ENCODE peak calls at places on chromosome 7, in ten cellular contexts. I is neural progenitor cell; O is GM06990; X is naive thymus-derived CD4-positive, alpha-beta T cell; J is IMR-90; L is tibial artery; T is SJSA1; D is aorta; R is GM23248; K is brain microvascular endothelial cell. H is an unnamed sample.

GRCh38 chr7:25786958-25787730 is 364.9 kb upstream of the NFE2L3 start:
- DNase-seq in J (no peak), L (no peak), K (no peak), D (no peak), O (no peak), T (no peak), X (no peak), I (no peak), R (no peak), H (no peak)

GRCh38 chr7:71497233-71497946 is 365.4 kb downstream of the GALNT17 start:
- DNase-seq in T (no peak), L (peak; percentile 55), O (no peak), J (no peak), D (peak; percentile 52), I (no peak), K (no peak), R (no peak), X (no peak), H (no peak)

GRCh38 chr7:45182856-45183710 is 25.5 kb downstream of the RAMP3 start:
- DNase-seq in X (no peak), K (no peak), J (no peak), I (no peak), T (peak; percentile 27), D (no peak), O (no peak), L (no peak), R (no peak), H (peak; percentile 77)

GRCh38 chr7:29511337-29511736 is 52.3 kb upstream of the PRR15 start:
- DNase-seq in J (no peak), X (no peak), O (no peak), I (no peak), K (no peak), L (no peak), D (no peak), R (no peak), T (no peak), H (no peak)

GRCh38 chr7:29866490-29866930 is 60.2 kb downstream of the WIPF3 start:
- DNase-seq in T (no peak), I (no peak), D (peak; percentile 84), O (no peak), R (peak; percentile 72), J (peak; percentile 6), X (no peak), K (peak; percentile 39), L (peak; percentile 76), H (no peak)

GRCh38 chr7:44059219-44060090 is 5.9 kb downstream of the PGAM2 start:
- DNase-seq in L (peak; percentile 16), D (peak; percentile 44), O (no peak), K (no peak), R (no peak), I (no peak), T (no peak), J (no peak), X (no peak), H (no peak)

GRCh38 chr7:153370092-153370491 is 610.5 kb downstream of the ACTR3B start:
- DNase-seq in O (no peak), X (no peak), D (no peak), K (no peak), I (peak; percentile 43), T (no peak), R (no peak), L (no peak), J (no peak), H (no peak)

GRCh38 chr7:133645870-133646492 is 393.1 kb downstream of the EXOC4 start:
- DNase-seq in R (peak; percentile 74), J (peak; percentile 49), O (no peak), I (no peak), T (no peak), X (no peak), D (no peak), K (no peak), L (no peak), H (no peak)

DNA sequence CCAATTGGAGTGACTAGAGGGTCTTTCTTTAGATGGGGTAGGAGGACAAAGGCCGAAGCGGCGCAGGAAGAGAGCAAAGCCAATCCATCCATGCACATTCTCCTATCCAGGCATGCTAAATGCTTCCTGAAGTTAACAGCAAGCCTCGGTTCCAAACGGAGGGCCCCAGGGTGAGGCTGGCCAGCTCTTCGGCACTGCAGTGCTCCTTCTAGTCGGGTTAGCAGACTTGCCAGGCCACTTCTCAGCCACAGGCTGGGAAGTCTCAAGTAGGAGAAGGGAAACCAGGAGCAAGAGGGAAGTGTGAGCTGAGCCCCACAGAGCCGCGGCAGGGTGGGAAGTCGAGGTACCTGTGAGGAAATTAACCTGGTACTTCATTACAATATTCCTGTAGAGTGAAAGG is 253.8 kb upstream of the INHBA start:
- DNase-seq in X (no peak), J (no peak), L (no peak), K (no peak), O (no peak), T (no peak), D (no peak), R (peak; percentile 29), I (peak; percentile 7), H (no peak)
- H3K27me3 ChIP-seq in X (no peaks in the 10 kb centered on the region), J (no peaks in the 10 kb centered on the region), L (no peaks in the 10 kb centered on the region), K (no peaks in the 10 kb centered on the region), O (no peaks in the 10 kb centered on the region), T (no peaks in the 10 kb centered on the region), D (no peaks in the 10 kb centered on the region), R (no peaks in the 10 kb centered on the region), I (no peaks in the 10 kb centered on the region), H (no peaks in the 10 kb centered on the region)

GRCh38 chr7:995571-995970 is 12.6 kb downstream of the CYP2W1 start:
- DNase-seq in X (no peak), R (no peak), L (no peak), T (no peak), K (no peak), I (no peak), D (no peak), J (no peak), O (no peak), H (no peak)

GRCh38 chr7:997404-998395 is 14.7 kb downstream of the CYP2W1 start:
- DNase-seq in I (peak; percentile 53), D (no peak), T (peak; percentile 75), L (no peak), J (no peak), X (no peak), O (no peak), R (no peak), K (no peak), H (no peak)

GRCh38 chr7:994592-995308 is 11.8 kb downstream of the CYP2W1 start:
- DNase-seq in D (no peak), O (no peak), I (no peak), L (no peak), R (no peak), X (no peak), T (no peak), J (no peak), K (no peak), H (no peak)

GRCh38 chr7:999149-999883 is 16.3 kb downstream of the CYP2W1 start:
- DNase-seq in K (no peak), J (no peak), X (no peak), L (no peak), O (no peak), T (no peak), D (no peak), R (no peak), I (no peak), H (no peak)

DNA sequence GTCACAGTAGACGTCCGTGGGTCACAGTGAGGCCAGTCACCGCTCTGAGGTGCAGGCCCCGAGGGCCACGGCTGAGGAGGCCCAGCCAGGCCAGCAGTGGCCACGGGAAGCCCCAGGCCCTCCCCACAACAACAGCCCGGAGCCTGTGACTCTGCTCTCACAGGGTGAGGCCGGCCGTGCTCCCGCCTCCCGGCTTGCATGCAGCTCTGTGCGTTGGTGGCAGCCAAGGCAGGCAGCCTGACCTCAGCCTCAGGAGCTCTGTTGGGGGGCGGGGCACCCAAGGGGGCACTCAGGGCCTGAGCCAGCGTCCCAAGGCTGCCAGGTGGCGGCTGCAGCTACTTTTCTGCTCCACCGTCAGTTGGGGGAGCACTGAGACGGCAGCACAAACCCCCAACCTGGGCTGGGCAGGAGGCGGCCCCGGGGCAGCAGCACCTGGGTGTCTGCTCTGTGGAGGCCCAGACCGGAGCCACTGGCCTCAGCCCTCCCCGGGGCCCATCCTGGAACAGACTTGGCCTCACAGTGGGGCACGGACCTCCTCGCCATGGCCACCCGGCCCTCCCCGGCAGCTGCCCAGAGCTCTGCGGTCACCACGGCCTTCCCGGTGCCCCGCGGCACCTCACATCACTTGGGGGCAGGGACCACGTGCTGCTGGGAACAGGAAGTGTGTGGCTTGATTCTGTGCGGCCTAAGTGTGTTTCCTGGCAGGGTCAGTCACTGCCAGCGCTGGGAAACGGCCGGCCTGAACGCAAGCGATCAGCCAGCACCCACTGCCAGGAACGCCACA is 13.3 kb downstream of the CYP2W1 start:
- DNase-seq in K (no peak), T (no peak), J (no peak), L (no peak), R (no peak), O (no peak), I (no peak), D (no peak), X (no peak), H (no peak)
- H3K27me3 ChIP-seq in K (no peaks in the 10 kb centered on the region), T (no peaks in the 10 kb centered on the region), J (no peaks in the 10 kb centered on the region), L (peaks cover 15% of the 10 kb centered on the region), R (no peaks in the 10 kb centered on the region), O (no peaks in the 10 kb centered on the region), I (no peaks in the 10 kb centered on the region), D (no peaks in the 10 kb centered on the region), X (no peaks in the 10 kb centered on the region), H (no peaks in the 10 kb centered on the region)

GRCh38 chr7:55690-56248 is 136.6 kb upstream of the FAM20C start:
- DNase-seq in O (no peak), R (no peak), I (no peak), D (peak; percentile 10), K (no peak), X (no peak), J (no peak), L (no peak), T (no peak), H (no peak)
- H3K27me3 ChIP-seq in O (no peaks in the 10 kb centered on the region), R (peaks cover 9% of the 10 kb centered on the region), I (no peaks in the 10 kb centered on the region), D (no peaks in the 10 kb centered on the region), K (no peaks in the 10 kb centered on the region), X (no peaks in the 10 kb centered on the region), J (peaks cover 42% of the 10 kb centered on the region), L (peaks cover 5% of the 10 kb centered on the region), T (no peaks in the 10 kb centered on the region), H (no peaks in the 10 kb centered on the region)

GRCh38 chr7:23473848-23474097 is 3.5 kb upstream of the IGF2BP3 start:
- DNase-seq in T (peak; percentile 59), O (no peak), J (no peak), R (no peak), D (no peak), K (no peak), X (no peak), L (no peak), I (peak; percentile 76), H (no peak)

GRCh38 chr7:23472556-23472955 is 2.3 kb upstream of the IGF2BP3 start:
- DNase-seq in K (no peak), X (no peak), O (no peak), J (no peak), L (no peak), D (no peak), I (no peak), T (no peak), R (no peak), H (no peak)

GRCh38 chr7:23474098-23474828 is 4.0 kb upstream of the IGF2BP3 start:
- DNase-seq in T (peak; percentile 99), O (peak; percentile 98), J (peak; percentile 95), I (peak; percentile 99), L (peak; percentile 47), K (peak; percentile 95), R (peak; percentile 99), D (peak; percentile 84), X (peak; percentile 27), H (no peak)

GRCh38 chr7:23472046-23472445 is 1.8 kb upstream of the IGF2BP3 start:
- DNase-seq in T (no peak), X (no peak), D (no peak), L (no peak), K (no peak), R (no peak), I (no peak), O (peak; percentile 25), J (no peak), H (no peak)

GRCh38 chr7:23472974-23473847 is 2.9 kb upstream of the IGF2BP3 start:
- DNase-seq in I (peak; percentile 53), K (no peak), L (no peak), R (no peak), X (no peak), D (no peak), T (no peak), J (no peak), O (peak; percentile 59), H (no peak)
- H3K27me3 ChIP-seq in I (no peaks in the 10 kb centered on the region), K (no peaks in the 10 kb centered on the region), L (peaks cover 100% of the 10 kb centered on the region), R (peaks cover 33% of the 10 kb centered on the region), X (peaks cover 71% of the 10 kb centered on the region), D (no peaks in the 10 kb centered on the region), T (peaks cover 35% of the 10 kb centered on the region), J (no peaks in the 10 kb centered on the region), O (no peaks in the 10 kb centered on the region), H (peaks cover 36% of the 10 kb centered on the region)